ENCODE peak calls at places on chromosomes 1 and 21, in ten cellular contexts. One of them, this sample, is unnamed.

GRCh38 chr21:23162213-23162946 is 2164.2 kb downstream of the NCAM2 start:
- DNase-seq in GM23338: no peak
- DNase-seq in IMR-90: no peak
- DNase-seq in GM13977: no peak
- DNase-seq in AG04449: no peak
- DNase-seq in neural crest cell: no peak
- DNase-seq in A549: no peak
- DNase-seq in uterus: no peak
- DNase-seq in GM10248: no peak
- DNase-seq in heart left ventricle: no peak
- DNase-seq in this sample: no peak

GRCh38 chr1:23930861-23931471 is 17.8 kb upstream of the CNR2 start:
- DNase-seq in neural crest cell: no peak
- DNase-seq in A549: no peak
- DNase-seq in uterus: no peak
- DNase-seq in heart left ventricle: no peak
- DNase-seq in GM23338: no peak
- DNase-seq in GM10248: peak; percentile 50
- DNase-seq in AG04449: peak; percentile 67
- DNase-seq in GM13977: peak; percentile 53
- DNase-seq in IMR-90: peak; percentile 59
- DNase-seq in this sample: peak; percentile 15

GRCh38 chr1:184950209-184950608 is 24.1 kb downstream of the NIBAN1 start:
- DNase-seq in IMR-90: no peak
- DNase-seq in heart left ventricle: no peak
- DNase-seq in GM10248: no peak
- DNase-seq in uterus: no peak
- DNase-seq in GM23338: no peak
- DNase-seq in AG04449: no peak
- DNase-seq in neural crest cell: no peak
- DNase-seq in A549: no peak
- DNase-seq in GM13977: no peak
- DNase-seq in this sample: no peak

GRCh38 chr1:32426489-32427255 is 32.4 kb upstream of the BSDC1 start:
- DNase-seq in GM10248: no peak
- DNase-seq in A549: no peak
- DNase-seq in AG04449: no peak
- DNase-seq in uterus: peak; percentile 30
- DNase-seq in GM23338: peak; percentile 87
- DNase-seq in heart left ventricle: no peak
- DNase-seq in neural crest cell: no peak
- DNase-seq in IMR-90: no peak
- DNase-seq in GM13977: peak; percentile 19
- DNase-seq in this sample: no peak

GRCh38 chr1:22114083-22115012 is 28.5 kb downstream of the WNT4 start:
- DNase-seq in uterus: peak; percentile 77
- DNase-seq in A549: no peak
- DNase-seq in GM13977: no peak
- DNase-seq in GM10248: no peak
- DNase-seq in GM23338: no peak
- DNase-seq in heart left ventricle: no peak
- DNase-seq in AG04449: no peak
- DNase-seq in IMR-90: peak; percentile 76
- DNase-seq in neural crest cell: no peak
- DNase-seq in this sample: peak; percentile 86

GRCh38 chr1:9230869-9231533 is 3.6 kb upstream of the H6PD start:
- DNase-seq in uterus: no peak
- DNase-seq in IMR-90: peak; percentile 36
- DNase-seq in neural crest cell: no peak
- DNase-seq in AG04449: no peak
- DNase-seq in A549: no peak
- DNase-seq in GM23338: no peak
- DNase-seq in GM13977: no peak
- DNase-seq in GM10248: no peak
- DNase-seq in heart left ventricle: no peak
- DNase-seq in this sample: no peak

GRCh38 chr1:206930210-206930798 is 8.6 kb upstream of the FCMR start:
- DNase-seq in GM13977: peak; percentile 81
- DNase-seq in IMR-90: no peak
- DNase-seq in neural crest cell: no peak
- DNase-seq in GM10248: peak; percentile 85
- DNase-seq in GM23338: no peak
- DNase-seq in AG04449: no peak
- DNase-seq in heart left ventricle: no peak
- DNase-seq in A549: no peak
- DNase-seq in uterus: no peak
- DNase-seq in this sample: no peak

GRCh38 chr1:167043752-167044488 is 46.3 kb downstream of the GPA33 start:
- DNase-seq in A549: peak; percentile 40
- DNase-seq in GM23338: peak; percentile 69
- DNase-seq in heart left ventricle: peak; percentile 52
- DNase-seq in uterus: peak; percentile 54
- DNase-seq in neural crest cell: no peak
- DNase-seq in AG04449: no peak
- DNase-seq in GM10248: peak; percentile 72
- DNase-seq in GM13977: peak; percentile 69
- DNase-seq in IMR-90: peak; percentile 4
- DNase-seq in this sample: no peak

GRCh38 chr21:28308516-28308915 is 684.2 kb downstream of the LTN1 start:
- DNase-seq in GM13977: no peak
- DNase-seq in GM23338: no peak
- DNase-seq in neural crest cell: no peak
- DNase-seq in heart left ventricle: no peak
- DNase-seq in GM10248: no peak
- DNase-seq in IMR-90: peak; percentile 82
- DNase-seq in uterus: no peak
- DNase-seq in AG04449: no peak
- DNase-seq in A549: no peak
- DNase-seq in this sample: no peak

GRCh38 chr1:19435851-19436465 is 49.4 kb downstream of the CAPZB start:
- DNase-seq in heart left ventricle: no peak
- DNase-seq in neural crest cell: no peak
- DNase-seq in GM23338: no peak
- DNase-seq in IMR-90: peak; percentile 71
- DNase-seq in GM13977: no peak
- DNase-seq in AG04449: no peak
- DNase-seq in A549: no peak
- DNase-seq in uterus: no peak
- DNase-seq in GM10248: no peak
- DNase-seq in this sample: no peak

GRCh38 chr1:167915528-167916102 is 1.7 kb upstream of the ADCY10 start:
- DNase-seq in GM23338: no peak
- DNase-seq in GM10248: no peak
- DNase-seq in uterus: no peak
- DNase-seq in heart left ventricle: no peak
- DNase-seq in neural crest cell: no peak
- DNase-seq in A549: no peak
- DNase-seq in GM13977: no peak
- DNase-seq in AG04449: no peak
- DNase-seq in IMR-90: no peak
- DNase-seq in this sample: no peak

GRCh38 chr1:30690115-30690645 is 33.2 kb downstream of the MATN1 start:
- DNase-seq in AG04449: no peak
- DNase-seq in uterus: no peak
- DNase-seq in IMR-90: no peak
- DNase-seq in A549: no peak
- DNase-seq in neural crest cell: no peak
- DNase-seq in GM23338: no peak
- DNase-seq in heart left ventricle: no peak
- DNase-seq in GM10248: no peak
- DNase-seq in GM13977: no peak
- DNase-seq in this sample: no peak

GRCh38 chr1:83060216-83060615 is 938.7 kb downstream of the TTLL7 start:
- DNase-seq in heart left ventricle: no peak
- DNase-seq in neural crest cell: no peak
- DNase-seq in GM13977: no peak
- DNase-seq in uterus: no peak
- DNase-seq in IMR-90: no peak
- DNase-seq in GM10248: no peak
- DNase-seq in GM23338: no peak
- DNase-seq in A549: no peak
- DNase-seq in AG04449: no peak
- DNase-seq in this sample: no peak

GRCh38 chr21:39669976-39670671 is 57.4 kb downstream of the B3GALT5 start:
- DNase-seq in A549: no peak
- DNase-seq in GM10248: no peak
- DNase-seq in GM13977: no peak
- DNase-seq in neural crest cell: no peak
- DNase-seq in IMR-90: no peak
- DNase-seq in heart left ventricle: no peak
- DNase-seq in uterus: no peak
- DNase-seq in GM23338: no peak
- DNase-seq in AG04449: no peak
- DNase-seq in this sample: no peak

GRCh38 chr21:44006656-44007055 is 5.5 kb upstream of the TRAPPC10 start:
- DNase-seq in GM23338: no peak
- DNase-seq in neural crest cell: no peak
- DNase-seq in GM10248: no peak
- DNase-seq in heart left ventricle: peak; percentile 63
- DNase-seq in A549: no peak
- DNase-seq in uterus: peak; percentile 79
- DNase-seq in GM13977: no peak
- DNase-seq in IMR-90: peak; percentile 32
- DNase-seq in AG04449: peak; percentile 23
- DNase-seq in this sample: peak; percentile 82

GRCh38 chr1:203371288-203371687 is 20.4 kb upstream of the FMOD start:
- DNase-seq in AG04449: no peak
- DNase-seq in uterus: no peak
- DNase-seq in IMR-90: no peak
- DNase-seq in GM13977: no peak
- DNase-seq in GM23338: no peak
- DNase-seq in neural crest cell: no peak
- DNase-seq in A549: no peak
- DNase-seq in heart left ventricle: no peak
- DNase-seq in GM10248: no peak
- DNase-seq in this sample: no peak

GRCh38 chr1:45767035-45767434 is 16.6 kb upstream of the IPP start:
- DNase-seq in heart left ventricle: no peak
- DNase-seq in GM23338: no peak
- DNase-seq in A549: no peak
- DNase-seq in IMR-90: peak; percentile 76
- DNase-seq in neural crest cell: no peak
- DNase-seq in GM10248: no peak
- DNase-seq in AG04449: no peak
- DNase-seq in uterus: no peak
- DNase-seq in GM13977: no peak
- DNase-seq in this sample: no peak

GRCh38 chr1:184790642-184791041 is 36.0 kb upstream of the EDEM3 start:
- DNase-seq in heart left ventricle: no peak
- DNase-seq in GM13977: no peak
- DNase-seq in GM23338: no peak
- DNase-seq in AG04449: no peak
- DNase-seq in A549: no peak
- DNase-seq in GM10248: no peak
- DNase-seq in neural crest cell: no peak
- DNase-seq in uterus: no peak
- DNase-seq in IMR-90: no peak
- DNase-seq in this sample: no peak

DNA sequence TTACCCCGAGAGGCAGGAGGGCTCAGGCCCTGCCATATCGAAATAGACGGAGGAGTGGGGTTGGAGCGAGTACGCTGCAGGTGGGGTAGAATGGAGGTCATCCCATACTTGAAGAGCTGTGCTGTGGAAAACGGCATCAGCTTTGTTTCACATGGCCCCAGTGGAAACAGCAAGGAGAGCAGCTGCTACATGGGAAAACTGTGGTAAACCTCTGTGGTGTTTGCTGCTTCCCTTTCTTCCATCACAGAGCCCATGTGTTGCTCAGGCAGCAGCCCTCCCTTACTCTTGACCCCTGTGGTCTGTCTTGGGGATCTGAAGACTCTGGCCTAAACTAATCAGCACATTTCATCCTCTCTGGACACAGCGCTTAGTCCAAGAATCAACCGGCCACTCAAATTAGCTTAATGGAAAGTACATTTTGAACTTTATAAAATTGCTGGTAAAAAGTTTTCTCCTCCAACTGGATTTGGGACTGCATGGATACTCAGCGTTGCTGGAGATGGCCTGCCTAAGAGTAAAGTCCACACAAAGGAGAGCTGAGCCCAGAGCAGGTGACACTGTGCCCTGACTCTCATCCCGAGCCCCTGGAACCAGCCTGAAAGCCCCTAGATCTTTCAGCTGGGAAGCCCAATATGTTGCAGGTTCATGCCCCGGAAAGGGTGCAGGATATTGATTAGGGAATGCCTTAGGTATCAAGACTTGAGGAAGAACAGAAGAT is 127.1 kb upstream of the GADD45A start:
- DNase-seq in AG04449: no peak
- DNase-seq in GM13977: no peak
- DNase-seq in IMR-90: no peak
- DNase-seq in A549: no peak
- DNase-seq in neural crest cell: no peak
- DNase-seq in GM10248: no peak
- DNase-seq in heart left ventricle: no peak
- DNase-seq in GM23338: no peak
- DNase-seq in uterus: no peak
- DNase-seq in this sample: no peak
- TF ChIP-seq CTCF in AG04449: no peak
- TF ChIP-seq CTCF in GM13977: no peak
- TF ChIP-seq CTCF in IMR-90: no peak
- TF ChIP-seq CTCF in A549: no peak
- TF ChIP-seq CTCF in neural crest cell: no peak
- TF ChIP-seq CTCF in GM10248: no peak
- TF ChIP-seq CTCF in heart left ventricle: no peak
- TF ChIP-seq CTCF in GM23338: no peak
- TF ChIP-seq CTCF in uterus: no peak
- TF ChIP-seq CTCF in this sample: no peak

GRCh38 chr1:243982451-243983018 is 68.5 kb upstream of the ZBTB18 start:
- DNase-seq in IMR-90: no peak
- DNase-seq in A549: no peak
- DNase-seq in AG04449: no peak
- DNase-seq in GM13977: no peak
- DNase-seq in neural crest cell: no peak
- DNase-seq in heart left ventricle: no peak
- DNase-seq in GM10248: no peak
- DNase-seq in uterus: no peak
- DNase-seq in GM23338: peak; percentile 75
- DNase-seq in this sample: no peak
- TF ChIP-seq CTCF in IMR-90: peak; percentile 22
- TF ChIP-seq CTCF in A549: no peak
- TF ChIP-seq CTCF in AG04449: no peak
- TF ChIP-seq CTCF in GM13977: no peak
- TF ChIP-seq CTCF in neural crest cell: no peak
- TF ChIP-seq CTCF in heart left ventricle: no peak
- TF ChIP-seq CTCF in GM10248: no peak
- TF ChIP-seq CTCF in uterus: no peak
- TF ChIP-seq CTCF in GM23338: peak; percentile 59
- TF ChIP-seq CTCF in this sample: peak; percentile 24

GRCh38 chr1:228734881-228735801 is at the start of gene RHOU:
- DNase-seq in heart left ventricle: peak; percentile 80
- DNase-seq in GM23338: peak; percentile 67
- DNase-seq in uterus: peak; percentile 82
- DNase-seq in neural crest cell: peak; percentile 73
- DNase-seq in GM10248: peak; percentile 45
- DNase-seq in IMR-90: peak; percentile 37
- DNase-seq in AG04449: no peak
- DNase-seq in GM13977: peak; percentile 56
- DNase-seq in A549: peak; percentile 68
- DNase-seq in this sample: no peak
- TF ChIP-seq CTCF in heart left ventricle: peak; percentile 91
- TF ChIP-seq CTCF in GM23338: peak; percentile 31
- TF ChIP-seq CTCF in uterus: peak; percentile 94
- TF ChIP-seq CTCF in neural crest cell: peak; percentile 87
- TF ChIP-seq CTCF in GM10248: peak; percentile 56
- TF ChIP-seq CTCF in IMR-90: peak; percentile 71
- TF ChIP-seq CTCF in AG04449: peak; percentile 34
- TF ChIP-seq CTCF in GM13977: peak; percentile 42
- TF ChIP-seq CTCF in A549: peak; percentile 96
- TF ChIP-seq CTCF in this sample: peak; percentile 93

GRCh38 chr1:228031276-228031995 is 24.6 kb downstream of the WNT3A start:
- DNase-seq in A549: no peak
- DNase-seq in GM13977: no peak
- DNase-seq in GM23338: no peak
- DNase-seq in uterus: no peak
- DNase-seq in IMR-90: no peak
- DNase-seq in GM10248: no peak
- DNase-seq in heart left ventricle: no peak
- DNase-seq in AG04449: no peak
- DNase-seq in neural crest cell: no peak
- DNase-seq in this sample: peak; percentile 55
- TF ChIP-seq CTCF in A549: no peak
- TF ChIP-seq CTCF in GM13977: no peak
- TF ChIP-seq CTCF in GM23338: no peak
- TF ChIP-seq CTCF in uterus: no peak
- TF ChIP-seq CTCF in IMR-90: no peak
- TF ChIP-seq CTCF in GM10248: no peak
- TF ChIP-seq CTCF in heart left ventricle: no peak
- TF ChIP-seq CTCF in AG04449: no peak
- TF ChIP-seq CTCF in neural crest cell: no peak
- TF ChIP-seq CTCF in this sample: no peak

This sample was measured in chondrocyte.